ENCODE peak calls at places on chromosome 13, in four cellular contexts. R is A549, E is K562, T is GM12878. P is an unnamed sample.

GRCh38 chr13:86986448-86986847 is 684.7 kb upstream of the SLITRK5 start:
- DNase-seq in T (no peak), E (peak), R (no peak), P (peak)

GRCh38 chr13:52651880-52652169 is 811 bp upstream of the SUGT1 start:
- DNase-seq in R (peak), E (no peak), T (no peak), P (no peak)

GRCh38 chr13:30998548-30999140 is 66.2 kb downstream of the TEX26 start:
- DNase-seq in T (no peak), R (no peak), E (no peak), P (no peak)

GRCh38 chr13:71118779-71119364 is 748.1 kb downstream of the DACH1 start:
- DNase-seq in T (no peak), R (no peak), E (no peak), P (no peak)

GRCh38 chr13:92676246-92676645 is 550.4 kb upstream of the GPC6 start:
- DNase-seq in R (no peak), T (no peak), E (no peak), P (no peak)

GRCh38 chr13:41615520-41615838 is 158.1 kb downstream of the RGCC start:
- DNase-seq in E (no peak), R (no peak), T (no peak), P (no peak)

GRCh38 chr13:109381546-109382180 is 404.7 kb downstream of the IRS2 start:
- DNase-seq in T (no peak), R (no peak), E (no peak), P (no peak)

GRCh38 chr13:40786568-40786996 is 2.8 kb upstream of the SLC25A15 start:
- DNase-seq in E (peak), T (no peak), R (no peak), P (peak)

GRCh38 chr13:94435604-94436226 is 43.8 kb downstream of the DCT start:
- DNase-seq in E (peak), T (no peak), R (peak), P (peak)

GRCh38 chr13:48251616-48252081 is 18.6 kb downstream of the ITM2B start:
- DNase-seq in T (no peak), R (no peak), E (no peak), P (no peak)

GRCh38 chr13:39603424-39603947 is 493 bp upstream of the LHFPL6 start:
- DNase-seq in T (no peak), E (no peak), R (peak), P (no peak)

GRCh38 chr13:113663934-113664333 is 3.1 kb upstream of the GRK1 start:
- DNase-seq in T (no peak), R (no peak), E (no peak), P (no peak)

GRCh38 chr13:39823063-39823713 is 167.7 kb downstream of the COG6 start:
- DNase-seq in T (no peak), E (no peak), R (no peak), P (no peak)

GRCh38 chr13:111324736-111325135 is 4.3 kb downstream of the TEX29 start:
- DNase-seq in E (no peak), R (no peak), T (no peak), P (no peak)

GRCh38 chr13:44786724-44787123 is 202.5 kb downstream of the NUFIP1 start:
- DNase-seq in T (no peak), R (no peak), E (no peak), P (no peak)

GRCh38 chr13:35983206-35983605 is 148.0 kb downstream of the DCLK1 start:
- DNase-seq in E (no peak), T (no peak), R (no peak), P (no peak)

GRCh38 chr13:35927554-35927953 is 203.6 kb downstream of the DCLK1 start:
- DNase-seq in R (peak), T (no peak), E (peak), P (no peak)

GRCh38 chr13:98508280-98509074 is 68.4 kb downstream of the STK24 start:
- DNase-seq in T (no peak), R (no peak), E (no peak), P (peak)

GRCh38 chr13:113064534-113065405 is 40.8 kb upstream of the F7 start:
- DNase-seq in T (no peak), E (peak), R (peak), P (no peak)

GRCh38 chr13:109159650-109160309 is 530.4 kb downstream of the MYO16 start:
- DNase-seq in R (no peak), E (no peak), T (no peak), P (no peak)

GRCh38 chr13:40986328-40986856 is 32.7 kb downstream of the ELF1 start:
- DNase-seq in E (no peak), R (no peak), T (no peak), P (peak)

GRCh38 chr13:112143046-112143752 is 76.2 kb downstream of the SOX1 start:
- DNase-seq in T (no peak), R (no peak), E (no peak), P (no peak)

GRCh38 chr13:30567072-30567471 is 50.6 kb upstream of the USPL1 start:
- DNase-seq in T (no peak), E (no peak), R (no peak), P (no peak)

GRCh38 chr13:29454931-29455481 is 140.5 kb downstream of the SLC7A1 start:
- DNase-seq in R (peak), T (no peak), E (peak), P (peak)

GRCh38 chr13:57418067-57418677 is 213.4 kb upstream of the PCDH17 start:
- DNase-seq in T (no peak), R (no peak), E (no peak), P (no peak)

GRCh38 chr13:112880221-112880641 is 88.8 kb upstream of the MCF2L start:
- DNase-seq in E (no peak), T (no peak), R (no peak), P (no peak)

GRCh38 chr13:28622286-28622685 is 36.6 kb upstream of the POMP start:
- DNase-seq in E (no peak), T (no peak), R (no peak), P (no peak)

GRCh38 chr13:109151255-109151654 is 521.8 kb downstream of the MYO16 start:
- DNase-seq in T (no peak), E (no peak), R (no peak), P (no peak)

GRCh38 chr13:113548171-113548641 is 36.3 kb upstream of the TFDP1 start:
- DNase-seq in R (no peak), T (no peak), E (no peak), P (no peak)

GRCh38 chr13:99658266-99658991 is 157.2 kb downstream of the TM9SF2 start:
- DNase-seq in R (peak), T (no peak), E (peak), P (no peak)

DNA sequence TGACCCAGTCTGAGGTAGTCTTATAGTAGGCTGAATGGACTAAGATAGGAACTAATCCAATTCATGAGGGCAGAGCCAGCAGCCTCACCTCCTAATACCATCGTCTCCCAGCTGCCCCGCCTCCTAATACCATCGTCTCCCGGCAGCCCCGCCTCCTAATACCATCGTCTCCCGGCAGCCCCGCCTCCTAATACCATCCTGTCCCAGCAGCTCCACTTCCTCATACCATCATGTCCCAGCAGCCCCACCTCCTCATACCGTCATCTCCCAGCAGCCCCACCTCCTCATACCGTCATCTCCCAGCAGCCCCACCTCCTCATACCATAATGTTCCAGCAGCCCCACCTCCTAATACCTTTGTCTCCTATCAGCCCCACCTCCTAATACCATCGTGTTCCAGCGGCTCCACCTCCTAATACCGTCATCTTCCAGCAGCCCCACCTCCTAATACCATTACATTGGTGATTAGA is 2.5 kb upstream of the ARGLU1 start:
- DNase-seq in R (peak), T (no peak), E (peak), P (no peak)
- TF ChIP-seq POLR2AphosphoS2 in R (no peak), T (no peak), E (no peak), P (no peak)

GRCh38 chr13:21061077-21061945 is at the start of gene LATS2:
- DNase-seq in E (peak), R (peak), T (peak), P (peak)
- TF ChIP-seq POLR2AphosphoS2 in E (no peak), R (no peak), T (no peak), P (no peak)

DNA sequence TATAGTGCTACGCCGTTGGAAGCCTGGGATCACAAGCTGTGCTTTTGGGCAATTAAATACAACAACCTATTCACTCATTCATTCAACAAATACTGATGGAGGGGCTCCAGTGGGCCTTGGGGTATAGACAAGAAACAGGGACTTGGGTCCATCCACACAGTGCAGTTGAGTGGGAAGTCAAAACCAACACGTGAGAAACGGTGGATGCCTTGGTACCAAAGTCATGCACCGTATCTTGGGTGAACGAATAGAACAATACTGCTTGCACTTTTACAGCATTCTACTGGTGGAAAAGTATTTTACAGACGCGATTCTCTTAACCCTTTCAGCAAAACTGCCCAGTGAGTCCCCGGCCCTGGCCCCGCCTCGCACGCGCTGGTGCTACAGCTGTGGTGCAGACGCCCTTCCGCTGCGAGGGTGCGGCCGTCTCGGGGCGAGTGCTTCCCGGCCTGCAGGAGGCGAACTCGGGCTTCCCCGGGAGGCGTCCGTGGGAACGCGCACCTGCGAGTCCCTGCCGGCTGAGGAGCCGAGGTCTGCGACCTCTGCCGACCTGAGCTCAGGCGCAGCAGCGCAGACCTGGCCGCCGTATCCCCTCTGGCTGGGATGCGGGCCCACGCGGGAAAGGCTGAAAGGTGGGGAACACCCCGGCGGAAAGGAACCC is 8.3 kb downstream of the TNFRSF19 start:
- DNase-seq in T (no peak), R (peak), E (peak), P (peak)
- TF ChIP-seq POLR2AphosphoS2 in T (no peak), R (no peak), E (no peak), P (no peak)

DNA sequence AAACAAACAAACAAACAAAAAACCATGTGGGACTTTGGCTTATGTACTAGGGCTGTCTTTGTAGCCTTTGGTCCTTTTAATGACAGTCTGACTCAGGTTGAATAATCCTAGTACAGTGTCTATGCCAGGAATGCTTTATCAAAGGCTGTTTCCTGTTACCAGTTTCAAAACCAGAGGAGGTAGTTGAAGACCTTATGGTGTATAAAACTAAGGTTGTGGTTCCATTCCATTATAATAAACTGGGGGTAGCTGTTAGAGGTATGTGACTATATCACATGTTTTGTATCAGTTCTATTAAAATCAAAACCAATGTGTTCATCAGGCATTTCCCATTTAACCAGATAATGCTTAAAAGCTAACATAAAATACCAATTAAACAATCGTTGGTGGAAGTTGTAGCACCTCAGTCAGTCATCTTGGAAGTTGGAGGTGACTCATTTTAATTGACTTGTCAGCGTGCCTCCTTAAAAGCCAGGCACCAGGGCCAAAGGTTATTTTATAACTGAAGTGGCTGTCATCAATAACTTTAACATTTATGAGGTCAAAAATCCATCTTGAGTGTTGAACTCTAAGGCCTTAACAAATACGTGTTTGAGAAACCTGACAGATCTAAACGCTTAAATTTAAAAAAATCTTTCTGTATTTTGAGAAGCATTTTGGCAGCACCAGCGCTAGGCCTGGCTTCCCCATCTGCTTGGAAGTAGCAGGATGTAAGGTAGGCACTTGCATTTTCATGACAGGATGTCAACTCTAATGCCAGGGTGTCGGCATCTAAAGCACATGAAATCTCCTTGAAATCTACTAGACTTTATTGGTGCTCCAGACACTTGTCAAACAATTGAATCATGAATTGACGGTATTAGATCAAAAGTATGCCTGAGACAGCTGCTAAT is 162.5 kb downstream of the LMO7 start:
- DNase-seq in E (no peak), T (no peak), R (no peak), P (no peak)
- TF ChIP-seq POLR2AphosphoS2 in E (no peak), T (no peak), R (no peak), P (no peak)

GRCh38 chr13:96020941-96021340 is 32.3 kb downstream of the UGGT2 start:
- DNase-seq in E (no peak), T (no peak), R (no peak), P (peak)

GRCh38 chr13:96027496-96027895 is 25.7 kb downstream of the UGGT2 start:
- DNase-seq in E (no peak), T (no peak), R (no peak), P (no peak)

GRCh38 chr13:96020155-96020575 is 33.0 kb downstream of the UGGT2 start:
- DNase-seq in E (peak), T (peak), R (peak), P (peak)

GRCh38 chr13:96029002-96029401 is 24.2 kb downstream of the UGGT2 start:
- DNase-seq in T (no peak), E (no peak), R (no peak), P (no peak)

DNA sequence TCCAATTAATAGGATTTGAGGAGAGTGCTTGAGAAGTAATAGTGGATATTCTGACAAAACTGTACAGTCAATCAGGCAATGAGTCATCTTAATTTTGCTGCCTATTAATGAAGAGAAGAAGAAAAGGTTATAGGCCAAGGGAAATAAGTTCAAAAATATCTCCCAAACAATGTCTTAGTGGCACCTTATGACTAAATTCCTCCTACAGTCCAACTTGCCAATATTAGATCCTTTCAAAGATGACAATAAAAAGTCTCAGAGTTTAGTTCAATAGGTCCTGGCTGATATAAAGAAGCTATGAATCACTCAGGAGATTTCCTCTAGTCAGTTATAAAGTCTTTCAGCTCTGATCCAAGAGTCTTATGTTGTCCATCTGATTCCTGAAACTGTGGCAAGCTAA is 27.9 kb downstream of the UGGT2 start:
- DNase-seq in R (no peak), E (no peak), T (no peak), P (no peak)
- TF ChIP-seq POLR2AphosphoS2 in R (no peak), E (no peak), T (no peak), P (no peak)

GRCh38 chr13:102510072-102510471 is 86.7 kb upstream of the TPP2 start:
- DNase-seq in E (no peak), T (no peak), R (no peak), P (no peak)

GRCh38 chr13:102504002-102504401 is 92.8 kb upstream of the TPP2 start:
- DNase-seq in R (no peak), T (no peak), E (no peak), P (no peak)

DNA sequence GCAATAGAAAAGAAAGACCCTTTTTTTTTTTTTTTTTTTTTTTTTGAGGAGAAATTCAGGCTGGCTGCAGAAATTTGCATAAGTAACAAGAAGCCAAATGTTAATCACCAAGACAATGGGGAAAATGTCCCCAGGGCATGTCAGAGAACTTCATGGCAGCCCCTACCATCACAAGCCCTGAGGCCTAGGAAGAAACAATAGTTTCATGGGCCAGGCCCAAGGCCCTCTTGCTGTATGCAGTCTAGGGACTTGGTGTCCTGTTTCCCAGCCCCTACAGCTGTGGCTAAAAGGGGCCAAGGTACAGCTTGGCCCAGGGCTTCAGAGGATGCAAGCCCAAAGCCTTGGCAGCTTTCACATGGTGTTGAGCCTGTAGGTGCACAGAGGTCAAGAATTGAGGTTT is 88.4 kb upstream of the TPP2 start:
- DNase-seq in T (no peak), R (no peak), E (no peak), P (no peak)
- TF ChIP-seq POLR2AphosphoS2 in T (no peak), R (no peak), E (no peak), P (no peak)